ENCODE peak calls at places on chromosome 3, in five cellular contexts. One of them, this sample, is unnamed.

GRCh38 chr3:77456881-77457280 is 417.0 kb downstream of the ROBO2 start:
- DNase-seq in B cell: no peak
- DNase-seq in NCI-H460: no peak
- DNase-seq in activated effector memory CD4-positive, alpha-beta T cell treated with anti-CD3 and anti-CD28 coated beads, Interleukin-2, amount 50 U/mL, for 16 hours: no peak
- DNase-seq in stimulated activated CD4-positive, alpha-beta T cell treated with anti-CD3 and anti-CD28 coated beads, TNF-alpha, amount 100 ng/mL, for 1 hour: no peak
- DNase-seq in this sample: no peak

GRCh38 chr3:146640955-146641867 is 36.1 kb upstream of the PLSCR5 start:
- DNase-seq in B cell: peak
- DNase-seq in NCI-H460: peak
- DNase-seq in activated effector memory CD4-positive, alpha-beta T cell treated with anti-CD3 and anti-CD28 coated beads, Interleukin-2, amount 50 U/mL, for 16 hours: no peak
- DNase-seq in stimulated activated CD4-positive, alpha-beta T cell treated with anti-CD3 and anti-CD28 coated beads, TNF-alpha, amount 100 ng/mL, for 1 hour: no peak
- DNase-seq in this sample: no peak

GRCh38 chr3:11642455-11643162 is 1.1 kb downstream of the VGLL4 start:
- DNase-seq in B cell: peak
- DNase-seq in NCI-H460: peak
- DNase-seq in activated effector memory CD4-positive, alpha-beta T cell treated with anti-CD3 and anti-CD28 coated beads, Interleukin-2, amount 50 U/mL, for 16 hours: peak
- DNase-seq in stimulated activated CD4-positive, alpha-beta T cell treated with anti-CD3 and anti-CD28 coated beads, TNF-alpha, amount 100 ng/mL, for 1 hour: peak
- DNase-seq in this sample: peak

GRCh38 chr3:135147657-135148056 is 352.6 kb downstream of the EPHB1 start:
- DNase-seq in B cell: no peak
- DNase-seq in NCI-H460: no peak
- DNase-seq in activated effector memory CD4-positive, alpha-beta T cell treated with anti-CD3 and anti-CD28 coated beads, Interleukin-2, amount 50 U/mL, for 16 hours: no peak
- DNase-seq in stimulated activated CD4-positive, alpha-beta T cell treated with anti-CD3 and anti-CD28 coated beads, TNF-alpha, amount 100 ng/mL, for 1 hour: no peak
- DNase-seq in this sample: no peak

GRCh38 chr3:15647629-15648167 is 46.2 kb downstream of the BTD start:
- DNase-seq in B cell: peak
- DNase-seq in NCI-H460: peak
- DNase-seq in activated effector memory CD4-positive, alpha-beta T cell treated with anti-CD3 and anti-CD28 coated beads, Interleukin-2, amount 50 U/mL, for 16 hours: peak
- DNase-seq in stimulated activated CD4-positive, alpha-beta T cell treated with anti-CD3 and anti-CD28 coated beads, TNF-alpha, amount 100 ng/mL, for 1 hour: no peak
- DNase-seq in this sample: no peak

GRCh38 chr3:29950232-29950631 is 656.2 kb upstream of the TGFBR2 start:
- DNase-seq in B cell: no peak
- DNase-seq in NCI-H460: no peak
- DNase-seq in activated effector memory CD4-positive, alpha-beta T cell treated with anti-CD3 and anti-CD28 coated beads, Interleukin-2, amount 50 U/mL, for 16 hours: no peak
- DNase-seq in stimulated activated CD4-positive, alpha-beta T cell treated with anti-CD3 and anti-CD28 coated beads, TNF-alpha, amount 100 ng/mL, for 1 hour: no peak
- DNase-seq in this sample: no peak

GRCh38 chr3:53252105-53252946 is 3.5 kb downstream of the TKT start:
- DNase-seq in B cell: no peak
- DNase-seq in NCI-H460: no peak
- DNase-seq in activated effector memory CD4-positive, alpha-beta T cell treated with anti-CD3 and anti-CD28 coated beads, Interleukin-2, amount 50 U/mL, for 16 hours: no peak
- DNase-seq in stimulated activated CD4-positive, alpha-beta T cell treated with anti-CD3 and anti-CD28 coated beads, TNF-alpha, amount 100 ng/mL, for 1 hour: no peak
- DNase-seq in this sample: no peak

GRCh38 chr3:188950832-188951489 is 220.8 kb upstream of the TPRG1 start:
- DNase-seq in B cell: no peak
- DNase-seq in NCI-H460: peak
- DNase-seq in activated effector memory CD4-positive, alpha-beta T cell treated with anti-CD3 and anti-CD28 coated beads, Interleukin-2, amount 50 U/mL, for 16 hours: peak
- DNase-seq in stimulated activated CD4-positive, alpha-beta T cell treated with anti-CD3 and anti-CD28 coated beads, TNF-alpha, amount 100 ng/mL, for 1 hour: no peak
- DNase-seq in this sample: peak

GRCh38 chr3:39941941-39942340 is 132.5 kb downstream of the MYRIP start:
- DNase-seq in B cell: no peak
- DNase-seq in NCI-H460: no peak
- DNase-seq in activated effector memory CD4-positive, alpha-beta T cell treated with anti-CD3 and anti-CD28 coated beads, Interleukin-2, amount 50 U/mL, for 16 hours: no peak
- DNase-seq in stimulated activated CD4-positive, alpha-beta T cell treated with anti-CD3 and anti-CD28 coated beads, TNF-alpha, amount 100 ng/mL, for 1 hour: no peak
- DNase-seq in this sample: no peak

GRCh38 chr3:50481992-50482391 is 21.4 kb downstream of the CACNA2D2 start:
- DNase-seq in B cell: no peak
- DNase-seq in NCI-H460: no peak
- DNase-seq in activated effector memory CD4-positive, alpha-beta T cell treated with anti-CD3 and anti-CD28 coated beads, Interleukin-2, amount 50 U/mL, for 16 hours: no peak
- DNase-seq in stimulated activated CD4-positive, alpha-beta T cell treated with anti-CD3 and anti-CD28 coated beads, TNF-alpha, amount 100 ng/mL, for 1 hour: no peak
- DNase-seq in this sample: no peak

This sample was measured in sigmoid colon.